ENCODE peak calls at places on chromosomes 5 and 9, in nine cellular contexts. B is Calu3, F is neural crest cell, C is upper lobe of right lung, E is coronary artery, V is foreskin fibroblast, J is GM23338, S is brain microvascular endothelial cell, D is glutamatergic neuron. R is an unnamed sample.

GRCh38 chr9:38329980-38330379 is 62.5 kb upstream of the ALDH1B1 start:
- DNase-seq in E (no peak), S (no peak), F (no peak), J (no peak), V (no peak), D (no peak), C (no peak), B (no peak), R (no peak)

GRCh38 chr5:177478711-177479646 is 5.5 kb upstream of the DBN1 start:
- DNase-seq in D (no peak), J (no peak), V (no peak), S (peak; percentile 15), C (peak; percentile 86), F (no peak), B (no peak), E (peak; percentile 95), R (peak; percentile 35)

GRCh38 chr9:16670791-16671190 is 199.7 kb downstream of the BNC2 start:
- DNase-seq in F (no peak), B (no peak), D (no peak), J (no peak), V (no peak), C (no peak), E (no peak), S (no peak), R (no peak)

GRCh38 chr9:18236336-18236735 is 237.6 kb upstream of the ADAMTSL1 start:
- DNase-seq in E (no peak), C (no peak), D (no peak), V (no peak), F (no peak), B (no peak), S (no peak), J (no peak), R (no peak)

GRCh38 chr9:89428901-89429890 is 68.7 kb downstream of the SEMA4D start:
- DNase-seq in D (no peak), B (no peak), S (no peak), E (no peak), J (peak; percentile 92), C (no peak), F (no peak), V (no peak), R (peak; percentile 64)

GRCh38 chr9:534886-535285 is 306.6 kb upstream of the DMRT1 start:
- DNase-seq in F (no peak), C (no peak), E (peak; percentile 79), S (no peak), D (no peak), B (no peak), J (no peak), V (no peak), R (no peak)

GRCh38 chr5:176542135-176542595 is 5.0 kb upstream of the RNF44 start:
- DNase-seq in F (no peak), V (no peak), D (no peak), C (no peak), J (no peak), E (no peak), B (no peak), S (no peak), R (no peak)

GRCh38 chr9:87783180-87783579 is 57.3 kb downstream of the CTSL start:
- DNase-seq in E (no peak), C (no peak), F (no peak), B (no peak), S (no peak), J (no peak), V (no peak), D (no peak), R (no peak)

GRCh38 chr9:107870927-107871720 is 381.6 kb upstream of the KLF4 start:
- DNase-seq in S (no peak), E (no peak), V (no peak), J (no peak), D (no peak), B (no peak), F (no peak), C (no peak), R (no peak)

GRCh38 chr9:134383148-134383547 is 56.9 kb downstream of the RXRA start:
- DNase-seq in D (no peak), C (no peak), S (no peak), V (no peak), J (no peak), E (no peak), B (no peak), F (no peak), R (no peak)

GRCh38 chr5:58987193-58987592 is 404.3 kb downstream of the RAB3C start:
- DNase-seq in S (no peak), C (no peak), B (no peak), F (no peak), J (no peak), E (no peak), V (no peak), D (no peak), R (no peak)

GRCh38 chr9:105413486-105414068 is 34.3 kb upstream of the FSD1L start:
- DNase-seq in B (peak; percentile 14), D (no peak), F (no peak), C (no peak), J (peak; percentile 44), V (peak; percentile 48), S (peak; percentile 28), E (no peak), R (no peak)

GRCh38 chr9:99576002-99576401 is 245.7 kb upstream of the NR4A3 start:
- DNase-seq in C (no peak), J (peak; percentile 2), V (no peak), F (no peak), S (no peak), E (no peak), B (no peak), D (no peak), R (no peak)

GRCh38 chr9:131661954-131662621 is 77.8 kb downstream of the RAPGEF1 start:
- DNase-seq in C (no peak), J (no peak), B (no peak), F (no peak), S (no peak), V (no peak), D (no peak), E (peak; percentile 36), R (peak; percentile 46)

GRCh38 chr5:75245023-75245422 is 8.3 kb upstream of the ANKRD31 start:
- DNase-seq in S (no peak), D (no peak), F (no peak), E (no peak), V (no peak), J (no peak), C (no peak), B (no peak), R (no peak)

GRCh38 chr5:132877938-132878337 is 4.5 kb downstream of the LEAP2 start:
- DNase-seq in J (no peak), V (no peak), F (no peak), B (peak; percentile 43), S (peak; percentile 64), C (no peak), D (no peak), E (no peak), R (no peak)

GRCh38 chr5:143235423-143235822 is 168.1 kb downstream of the NR3C1 start:
- DNase-seq in V (peak; percentile 61), E (no peak), J (no peak), D (no peak), B (no peak), C (no peak), F (no peak), S (peak; percentile 36), R (no peak)

GRCh38 chr5:132775439-132776076 is 1.5 kb downstream of the SEPTIN8 start:
- DNase-seq in C (no peak), F (no peak), J (no peak), B (no peak), V (no peak), D (no peak), E (no peak), S (no peak), R (no peak)

GRCh38 chr5:137629646-137630045 is 106.2 kb downstream of the KLHL3 start:
- DNase-seq in J (peak; percentile 80), V (no peak), E (no peak), B (peak; percentile 39), S (peak; percentile 25), C (no peak), F (peak; percentile 25), D (no peak), R (peak; percentile 82)

GRCh38 chr5:173542159-173542558 is 74.3 kb downstream of the BOD1 start:
- DNase-seq in V (no peak), C (no peak), E (no peak), F (no peak), D (no peak), S (no peak), J (no peak), B (no peak), R (no peak)

GRCh38 chr9:133877327-133877726 is 114.8 kb downstream of the VAV2 start:
- DNase-seq in C (no peak), S (no peak), V (no peak), B (no peak), F (no peak), D (no peak), J (no peak), E (no peak), R (no peak)

GRCh38 chr5:57117601-57118000 is 56.3 kb upstream of the GPBP1 start:
- DNase-seq in E (no peak), D (no peak), V (no peak), B (no peak), C (no peak), S (no peak), F (no peak), J (no peak), R (no peak)

GRCh38 chr5:150168864-150169263 is 2.3 kb downstream of the CDX1 start:
- DNase-seq in S (no peak), F (no peak), D (no peak), B (no peak), C (no peak), J (no peak), V (no peak), E (no peak), R (no peak)

GRCh38 chr9:68949271-68950000 is 64.5 kb downstream of the PRKACG start:
- DNase-seq in F (no peak), D (no peak), J (no peak), S (no peak), E (no peak), C (no peak), B (no peak), V (no peak), R (no peak)
- TF ChIP-seq CTCF in F (peak; percentile 13), D (no peak), J (peak; percentile 41), S (peak; percentile 31), E (no peak), C (peak; percentile 11), B (no peak), V (no peak), R (peak; percentile 58)

GRCh38 chr9:33185858-33186257 is 18.7 kb upstream of the B4GALT1 start:
- DNase-seq in F (no peak), V (no peak), E (no peak), C (no peak), J (peak; percentile 55), D (no peak), B (peak; percentile 25), S (no peak), R (no peak)
- TF ChIP-seq CTCF in F (no peak), V (no peak), E (no peak), C (no peak), J (peak; percentile 16), D (no peak), B (no peak), S (no peak), R (no peak)

GRCh38 chr5:88254320-88254719 is 14.3 kb downstream of the TMEM161B start:
- DNase-seq in F (no peak), S (no peak), C (no peak), B (no peak), D (no peak), V (no peak), J (no peak), E (no peak), R (no peak)
- TF ChIP-seq CTCF in F (no peak), S (no peak), C (no peak), B (no peak), D (no peak), V (no peak), J (no peak), E (no peak), R (no peak)

GRCh38 chr9:98193336-98193944 is 1.0 kb upstream of the CORO2A start:
- DNase-seq in C (no peak), S (no peak), D (no peak), V (no peak), E (no peak), B (no peak), J (no peak), F (no peak), R (no peak)
- TF ChIP-seq CTCF in C (no peak), S (no peak), D (no peak), V (no peak), E (no peak), B (no peak), J (no peak), F (no peak), R (no peak)

R was measured in GM10248.